ENCODE peak calls at places on chromosomes 2 and 18, in six cellular contexts. C, Y, G, O, M and B are unnamed samples.

GRCh38 chr2:32960647-32961403 is 14.1 kb downstream of the LTBP1 start:
- DNase-seq in C (no peak), Y (no peak), G (no peak), O (peak; percentile 94), M (no peak), B (no peak)

GRCh38 chr2:45946023-45946422 is 294.5 kb downstream of the PRKCE start:
- DNase-seq in C (no peak), Y (no peak), G (peak; percentile 99), O (no peak), M (peak; percentile 99), B (peak; percentile 86)

GRCh38 chr2:106065983-106066826 is 127.9 kb downstream of the UXS1 start:
- DNase-seq in C (no peak), Y (no peak), G (no peak), O (no peak), M (no peak), B (no peak)

GRCh38 chr18:23643815-23644214 is 18.9 kb downstream of the ANKRD29 start:
- DNase-seq in C (no peak), Y (no peak), G (no peak), O (no peak), M (no peak), B (no peak)

GRCh38 chr18:58535340-58536186 is 93.3 kb downstream of the ALPK2 start:
- DNase-seq in C (no peak), Y (no peak), G (peak; percentile 71), O (no peak), M (no peak), B (peak; percentile 22)

GRCh38 chr18:26405190-26405781 is 143.1 kb downstream of the KCTD1 start:
- DNase-seq in C (peak; percentile 51), Y (peak; percentile 51), G (peak; percentile 50), O (peak; percentile 16), M (peak; percentile 62), B (peak; percentile 58)

GRCh38 chr2:180507028-180507427 is 473.4 kb upstream of the UBE2E3 start:
- DNase-seq in C (no peak), Y (no peak), G (no peak), O (no peak), M (peak; percentile 85), B (peak; percentile 33)

GRCh38 chr2:142580691-142581090 is 296.8 kb upstream of the KYNU start:
- DNase-seq in C (no peak), Y (no peak), G (no peak), O (no peak), M (no peak), B (no peak)

GRCh38 chr2:28477087-28477486 is 18.8 kb upstream of the PLB1 start:
- DNase-seq in C (peak; percentile 45), Y (no peak), G (no peak), O (no peak), M (no peak), B (no peak)

GRCh38 chr2:7999683-8000476 is 682.0 kb upstream of the ID2 start:
- DNase-seq in C (no peak), Y (no peak), G (no peak), O (no peak), M (no peak), B (peak; percentile 70)

GRCh38 chr18:35826477-35826876 is 146.0 kb upstream of the RMP24 start:
- DNase-seq in C (no peak), Y (no peak), G (no peak), O (no peak), M (no peak), B (no peak)

GRCh38 chr2:137437386-137437785 is 526.9 kb upstream of the HNMT start:
- DNase-seq in C (no peak), Y (no peak), G (no peak), O (no peak), M (no peak), B (no peak)

GRCh38 chr2:145407-145806 is 99.1 kb upstream of the FAM110C start:
- DNase-seq in C (no peak), Y (no peak), G (no peak), O (no peak), M (no peak), B (no peak)

GRCh38 chr2:1841461-1841860 is 97.1 kb upstream of the PXDN start:
- DNase-seq in C (no peak), Y (no peak), G (no peak), O (no peak), M (no peak), B (no peak)

GRCh38 chr2:66805136-66805535 is 370.2 kb downstream of the MEIS1 start:
- DNase-seq in C (no peak), Y (peak; percentile 13), G (peak; percentile 79), O (no peak), M (no peak), B (no peak)

GRCh38 chr2:45583989-45584388 is 27.1 kb downstream of the SRBD1 start:
- DNase-seq in C (no peak), Y (no peak), G (no peak), O (no peak), M (no peak), B (no peak)

GRCh38 chr2:211408485-211408884 is 852.1 kb downstream of the CPS1 start:
- DNase-seq in C (no peak), Y (peak; percentile 38), G (peak; percentile 87), O (no peak), M (peak; percentile 92), B (no peak)

GRCh38 chr18:23380001-23380550 is 73.0 kb upstream of the RIOK3 start:
- DNase-seq in C (no peak), Y (no peak), G (peak; percentile 94), O (peak; percentile 9), M (peak; percentile 43), B (no peak)

GRCh38 chr2:216132585-216132984 is 23.4 kb downstream of the XRCC5 start:
- DNase-seq in C (no peak), Y (no peak), G (no peak), O (no peak), M (no peak), B (no peak)

GRCh38 chr2:101205521-101205998 is 47.1 kb upstream of the CNOT11 start:
- DNase-seq in C (peak; percentile 79), Y (peak; percentile 80), G (peak; percentile 72), O (peak; percentile 57), M (peak; percentile 84), B (peak; percentile 92)

GRCh38 chr2:69164379-69164778 is 151.4 kb downstream of the ANTXR1 start:
- DNase-seq in C (no peak), Y (peak; percentile 42), G (peak; percentile 96), O (no peak), M (no peak), B (peak; percentile 91)

GRCh38 chr2:12488365-12488972 is 228.3 kb upstream of the TRIB2 start:
- DNase-seq in C (no peak), Y (no peak), G (no peak), O (no peak), M (no peak), B (no peak)

GRCh38 chr2:18597618-18598017 is 8.2 kb upstream of the NT5C1B start:
- DNase-seq in C (no peak), Y (no peak), G (no peak), O (no peak), M (no peak), B (no peak)

GRCh38 chr2:207184348-207184747 is 18.6 kb upstream of the KLF7 start:
- DNase-seq in C (no peak), Y (no peak), G (peak; percentile 86), O (no peak), M (peak; percentile 51), B (peak; percentile 84)

DNA sequence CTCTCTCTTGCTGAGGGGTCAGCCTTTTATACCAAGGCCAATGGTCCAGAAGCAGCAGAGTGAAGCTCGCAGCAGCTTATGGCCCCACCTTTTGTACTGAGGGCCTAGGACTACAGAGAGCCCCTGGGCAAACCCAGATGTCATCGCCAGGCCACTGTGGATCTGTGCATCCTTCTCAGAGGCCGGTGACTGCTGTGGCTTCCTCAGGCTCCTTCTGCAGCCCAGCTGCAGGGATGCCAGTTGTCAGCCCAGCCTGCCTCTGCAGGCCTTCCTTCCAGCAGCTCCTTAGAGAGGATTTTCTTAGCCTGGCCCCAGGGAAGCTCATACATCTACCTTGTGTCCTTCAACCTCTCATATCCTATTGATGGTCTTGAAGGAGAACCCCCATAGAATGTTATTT is 6.5 kb upstream of the ACOXL start:
- DNase-seq in C (no peak), Y (no peak), G (no peak), O (no peak), M (no peak), B (no peak)
- H3K4me2 ChIP-seq in C (no peak overlapping the region), Y (no peak overlapping the region), G (no peak overlapping the region), O (no peak overlapping the region), M (no peak overlapping the region), B (no peak overlapping the region)

GRCh38 chr2:119549236-119549635 is 5.0 kb downstream of the CFAP221 start:
- DNase-seq in C (no peak), Y (peak; percentile 33), G (peak; percentile 80), O (no peak), M (peak; percentile 19), B (peak; percentile 81)
- TF ChIP-seq EZH2 in C (no peak), Y (no peak), G (no peak), O (no peak), M (no peak), B (no peak)

DNA sequence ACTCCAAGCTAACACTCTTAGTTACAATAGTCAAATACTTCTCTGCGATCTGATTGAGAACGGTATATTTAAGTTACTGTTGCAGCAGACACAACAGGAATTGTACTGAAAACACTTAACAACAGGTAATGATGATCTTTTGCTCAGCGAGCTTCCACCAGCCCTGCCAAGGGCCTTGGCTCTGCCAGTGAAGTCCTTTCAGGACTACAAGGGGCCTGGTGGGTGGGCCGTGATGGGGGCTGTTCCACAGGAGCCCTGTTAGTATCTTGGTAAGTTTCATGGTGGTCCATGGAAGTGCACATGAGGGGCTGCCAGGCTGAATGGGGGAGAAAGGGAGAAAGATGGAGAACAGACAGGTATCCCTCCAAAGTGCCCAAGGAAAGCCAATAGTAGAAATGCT is 178.6 kb upstream of the DOK6 start:
- DNase-seq in C (no peak), Y (no peak), G (no peak), O (no peak), M (no peak), B (no peak)
- H3K4me2 ChIP-seq in C (no peak overlapping the region), Y (no peak overlapping the region), G (no peak overlapping the region), O (no peak overlapping the region), M (no peak overlapping the region), B (no peak overlapping the region)

GRCh38 chr2:109476908-109477441 is 136.8 kb downstream of the SEPTIN10 start:
- DNase-seq in C (no peak), Y (no peak), G (no peak), O (no peak), M (no peak), B (no peak)

GRCh38 chr2:109479804-109480203 is 134.0 kb downstream of the SEPTIN10 start:
- DNase-seq in C (no peak), Y (no peak), G (no peak), O (no peak), M (no peak), B (no peak)

GRCh38 chr2:109480486-109481195 is 133.1 kb downstream of the SEPTIN10 start:
- DNase-seq in C (no peak), Y (no peak), G (no peak), O (no peak), M (no peak), B (no peak)

GRCh38 chr2:109481196-109481555 is 132.6 kb downstream of the SEPTIN10 start:
- DNase-seq in C (no peak), Y (no peak), G (peak; percentile 32), O (no peak), M (peak; percentile 91), B (no peak)

GRCh38 chr2:109478906-109479493 is 134.8 kb downstream of the SEPTIN10 start:
- DNase-seq in C (no peak), Y (no peak), G (no peak), O (no peak), M (no peak), B (no peak)
- TF ChIP-seq EZH2 in C (no peak), Y (no peak), G (no peak), O (no peak), M (no peak), B (no peak)